ENCODE peak calls at places on chromosomes 4 and X, in six cellular contexts. C is breast epithelium, N is kidney, E is brain microvascular endothelial cell, F is AG04450, K is IMR-90. O is an unnamed sample.

GRCh38 chrX:6041630-6042029 is 187.0 kb downstream of the NLGN4X start:
- DNase-seq in C (no peak), N (no peak), E (no peak), F (no peak), K (no peak), O (no peak)

GRCh38 chrX:136880003-136880451 is 498 bp downstream of the RBMX start:
- DNase-seq in C (peak), N (peak), E (no peak), F (no peak), K (no peak), O (peak)

GRCh38 chr4:168451744-168452394 is 28.4 kb downstream of the DDX60L start:
- DNase-seq in C (no peak), N (no peak), E (peak), F (no peak), K (peak), O (no peak)

GRCh38 chr4:98720871-98721480 is 62.6 kb upstream of the TSPAN5 start:
- DNase-seq in C (no peak), N (no peak), E (peak), F (no peak), K (peak), O (no peak)

GRCh38 chr4:115356176-115356575 is 242.8 kb upstream of the NDST4 start:
- DNase-seq in C (no peak), N (no peak), E (no peak), F (no peak), K (no peak), O (no peak)

GRCh38 chr4:24056258-24056657 is 166.4 kb upstream of the PPARGC1A start:
- DNase-seq in C (no peak), N (no peak), E (no peak), F (no peak), K (no peak), O (no peak)

GRCh38 chr4:49516796-49517195 is 530.7 kb downstream of the CWH43 start:
- DNase-seq in C (no peak), N (peak), E (no peak), F (no peak), K (no peak), O (no peak)

GRCh38 chr4:184826315-184827266 is 823 bp upstream of the ACSL1 start:
- DNase-seq in C (no peak), N (peak), E (no peak), F (no peak), K (peak), O (peak)

GRCh38 chrX:54397113-54397512 is 39.3 kb upstream of the WNK3 start:
- DNase-seq in C (peak), N (no peak), E (no peak), F (no peak), K (no peak), O (no peak)

GRCh38 chr4:184534511-184535391 is 60.4 kb upstream of the IRF2 start:
- DNase-seq in C (no peak), N (no peak), E (peak), F (no peak), K (peak), O (no peak)

GRCh38 chr4:129246850-129247542 is 151.0 kb downstream of the C4orf33 start:
- DNase-seq in C (no peak), N (no peak), E (no peak), F (no peak), K (no peak), O (no peak)

GRCh38 chrX:78119521-78120227 is 15.6 kb downstream of the PGK1 start:
- DNase-seq in C (no peak), N (no peak), E (no peak), F (no peak), K (no peak), O (no peak)

GRCh38 chr4:41318839-41319530 is 62.3 kb downstream of the UCHL1 start:
- DNase-seq in C (peak), N (no peak), E (peak), F (no peak), K (no peak), O (peak)

GRCh38 chr4:52640808-52641595 is 18.1 kb downstream of the USP46 start:
- DNase-seq in C (no peak), N (no peak), E (peak), F (no peak), K (peak), O (no peak)

GRCh38 chr4:128386761-128387599 is 99.4 kb upstream of the PGRMC2 start:
- DNase-seq in C (peak), N (peak), E (peak), F (peak), K (peak), O (peak)

GRCh38 chrX:13794417-13794816 is 22.5 kb downstream of the GPM6B start:
- DNase-seq in C (no peak), N (no peak), E (no peak), F (no peak), K (no peak), O (no peak)

GRCh38 chr4:97691111-97691605 is 452.1 kb downstream of the STPG2 start:
- DNase-seq in C (no peak), N (no peak), E (no peak), F (no peak), K (no peak), O (no peak)

GRCh38 chr4:42515156-42515884 is 118.0 kb downstream of the SHISA3 start:
- DNase-seq in C (no peak), N (no peak), E (no peak), F (no peak), K (peak), O (no peak)

GRCh38 chr4:173478136-173478860 is 51.7 kb downstream of the HAND2 start:
- DNase-seq in C (no peak), N (no peak), E (no peak), F (no peak), K (peak), O (no peak)

GRCh38 chrX:50188859-50189258 is 11.9 kb downstream of the AKAP4 start:
- DNase-seq in C (no peak), N (no peak), E (no peak), F (no peak), K (no peak), O (no peak)

GRCh38 chr4:25954293-25954904 is 40.4 kb downstream of the SMIM20 start:
- DNase-seq in C (no peak), N (no peak), E (no peak), F (no peak), K (no peak), O (no peak)

GRCh38 chr4:86653237-86653865 is 59.2 kb downstream of the PTPN13 start:
- DNase-seq in C (no peak), N (no peak), E (no peak), F (no peak), K (no peak), O (no peak)

GRCh38 chrX:11532291-11533075 is 133.2 kb downstream of the ARHGAP6 start:
- DNase-seq in C (no peak), N (no peak), E (no peak), F (no peak), K (peak), O (no peak)

GRCh38 chrX:13377537-13377936 is 57.7 kb upstream of the ATXN3L start:
- DNase-seq in C (no peak), N (no peak), E (peak), F (peak), K (peak), O (no peak)

GRCh38 chrX:20315140-20315539 is 48.4 kb upstream of the RPS6KA3 start:
- DNase-seq in C (no peak), N (no peak), E (no peak), F (no peak), K (no peak), O (no peak)

GRCh38 chr4:184653650-184654049 is 4.1 kb downstream of the PRIMPOL start:
- DNase-seq in C (no peak), N (no peak), E (peak), F (peak), K (peak), O (no peak)

GRCh38 chr4:183469327-183469726 is 24.9 kb downstream of the CDKN2AIP start:
- DNase-seq in C (no peak), N (no peak), E (no peak), F (no peak), K (no peak), O (no peak)

GRCh38 chrX:47563801-47564315 is 2.9 kb downstream of the ARAF start:
- DNase-seq in C (no peak), N (no peak), E (peak), F (no peak), K (peak), O (no peak)

GRCh38 chrX:47561653-47562151 is 697 bp downstream of the ARAF start:
- DNase-seq in C (no peak), N (no peak), E (no peak), F (no peak), K (no peak), O (no peak)

GRCh38 chrX:47560831-47561652 is at the start of gene ARAF:
- DNase-seq in C (peak), N (peak), E (peak), F (peak), K (peak), O (peak)

GRCh38 chrX:47564438-47565085 is 3.6 kb downstream of the ARAF start:
- DNase-seq in C (no peak), N (no peak), E (no peak), F (no peak), K (no peak), O (no peak)

GRCh38 chrX:47562615-47563243 is 1.7 kb downstream of the ARAF start:
- DNase-seq in C (no peak), N (no peak), E (no peak), F (no peak), K (no peak), O (no peak)
- TF ChIP-seq CTCF in C (no peak), N (no peak), E (peak), F (peak), K (peak), O (peak)

GRCh38 chrX:115972717-115973116 is 197.8 kb upstream of the AGTR2 start:
- DNase-seq in C (no peak), N (no peak), E (no peak), F (no peak), K (no peak), O (no peak)

GRCh38 chrX:115966920-115967319 is 203.6 kb upstream of the AGTR2 start:
- DNase-seq in C (no peak), N (no peak), E (no peak), F (no peak), K (no peak), O (no peak)

GRCh38 chrX:115970718-115971117 is 199.8 kb upstream of the AGTR2 start:
- DNase-seq in C (no peak), N (no peak), E (no peak), F (no peak), K (no peak), O (no peak)

GRCh38 chrX:115968436-115969252 is 201.9 kb upstream of the AGTR2 start:
- DNase-seq in C (peak), N (peak), E (no peak), F (no peak), K (no peak), O (peak)
- H3K4me3 ChIP-seq in C (peak), N (peak), E (peak), F (no peak), K (no peak), O (peak)

DNA sequence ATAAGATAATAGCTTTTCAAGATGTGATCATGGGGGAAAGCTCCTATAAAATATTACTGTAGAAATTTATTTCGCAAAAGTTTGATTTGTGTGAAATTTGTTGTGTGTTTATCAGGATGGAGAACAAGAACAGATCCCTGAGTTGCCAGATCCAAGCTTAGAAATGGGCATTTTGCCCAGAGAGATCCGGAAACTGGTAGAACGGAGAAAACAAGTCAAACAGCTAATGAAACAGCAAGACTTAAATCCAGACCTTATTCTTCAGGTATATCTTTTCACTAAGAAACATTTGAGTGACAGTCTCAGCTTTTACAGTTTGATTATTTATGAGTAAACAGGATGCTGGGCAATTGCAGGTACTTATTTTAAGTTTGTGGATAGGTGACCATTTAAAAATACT is 54.5 kb downstream of the POLA1 start:
- DNase-seq in C (no peak), N (no peak), E (no peak), F (no peak), K (no peak), O (no peak)
- H3K27ac ChIP-seq in C (no peak), N (no peak), E (no peak), F (no peak), K (no peak), O (no peak)

DNA sequence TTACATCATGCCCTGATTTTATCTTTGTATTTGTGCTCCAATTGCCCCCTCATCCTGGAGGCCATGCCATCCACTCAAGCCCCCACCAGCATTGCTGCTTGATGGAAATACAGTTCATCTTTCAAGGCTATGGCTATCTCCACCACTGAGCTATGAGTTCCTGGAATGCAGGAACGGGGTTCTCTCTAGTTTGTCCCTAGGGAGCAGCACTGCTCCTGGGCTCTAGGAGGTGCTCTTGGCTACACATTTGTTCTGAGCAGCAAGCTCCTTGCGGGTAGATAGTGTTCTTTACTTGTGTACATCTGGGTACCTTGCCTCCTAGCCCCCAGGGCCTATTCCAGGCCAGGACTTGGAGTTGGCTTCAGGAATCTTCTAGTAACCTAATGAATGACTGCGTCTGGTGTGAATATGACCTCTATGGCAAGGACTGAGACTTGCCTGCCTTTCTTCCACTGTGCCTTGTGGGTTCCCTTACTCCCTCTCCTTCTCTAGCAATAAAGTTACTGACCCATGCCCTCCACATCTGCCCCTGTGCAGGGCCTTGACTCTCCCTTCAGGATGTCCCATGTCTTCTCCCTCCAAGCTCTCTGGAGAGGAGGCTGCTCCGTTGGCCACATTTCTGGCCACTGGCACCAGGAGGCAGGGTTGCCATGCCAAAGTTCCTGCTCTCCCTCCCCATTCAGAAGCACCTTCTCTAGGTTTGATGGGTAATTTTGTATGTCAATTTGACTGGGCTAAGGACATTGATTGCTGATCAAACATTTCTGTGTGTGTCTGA is 7.6 kb downstream of the CITED1 start:
- DNase-seq in C (no peak), N (no peak), E (no peak), F (no peak), K (no peak), O (no peak)
- TF ChIP-seq CTCF in C (no peak), N (peak), E (peak), F (peak), K (peak), O (peak)

DNA sequence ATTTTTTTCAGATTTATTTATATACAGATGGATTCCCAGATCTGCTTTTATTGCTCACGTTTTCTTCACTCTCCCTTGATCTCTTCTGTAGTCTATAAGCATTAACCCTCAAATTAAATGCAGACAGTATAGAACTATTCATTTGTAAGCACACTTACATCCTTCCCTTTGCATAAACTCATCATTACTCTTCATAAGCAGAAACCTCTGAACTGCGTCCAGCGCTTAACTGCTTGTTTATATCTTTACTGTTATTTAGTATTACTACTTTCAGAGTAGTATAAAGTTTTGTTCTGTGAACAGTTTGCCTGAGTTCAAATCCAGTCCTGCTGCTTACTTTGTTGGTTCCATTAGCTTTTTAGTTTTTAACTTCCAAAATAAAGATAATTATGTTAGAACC is 132.9 kb downstream of the STIM2 start:
- DNase-seq in C (no peak), N (no peak), E (no peak), F (no peak), K (peak), O (no peak)
- H3K4me3 ChIP-seq in C (no peak), N (no peak), E (no peak), F (no peak), K (no peak), O (no peak)

DNA sequence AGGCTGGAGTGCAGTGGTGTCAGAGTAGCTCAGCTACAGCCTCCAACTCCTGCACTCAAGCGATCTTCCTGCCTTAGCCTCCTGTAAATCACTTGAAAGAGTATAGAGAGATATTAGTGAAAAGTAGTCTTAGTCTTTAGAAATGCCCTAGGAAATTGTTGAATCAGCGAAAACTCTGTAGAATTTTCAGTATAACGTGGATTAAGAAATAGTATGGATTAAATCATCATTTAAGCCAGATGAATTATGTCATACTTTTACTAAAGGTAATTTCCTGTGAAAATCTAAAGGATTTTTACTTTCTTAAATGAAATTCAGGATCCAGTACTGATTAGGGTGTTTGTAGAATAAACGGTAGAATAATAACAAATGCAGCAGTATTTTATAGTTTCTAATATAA is 163.2 kb downstream of the KDM6A start:
- DNase-seq in C (no peak), N (no peak), E (no peak), F (no peak), K (no peak), O (no peak)
- H3K27ac ChIP-seq in C (no peak), N (no peak), E (no peak), F (no peak), K (no peak), O (no peak)

GRCh38 chr4:81467672-81467964 is 4.1 kb downstream of the RASGEF1B start:
- DNase-seq in C (no peak), N (no peak), E (no peak), F (no peak), K (no peak), O (no peak)
- TF ChIP-seq CTCF in C (no peak), N (no peak), E (no peak), F (no peak), K (no peak), O (peak)

DNA sequence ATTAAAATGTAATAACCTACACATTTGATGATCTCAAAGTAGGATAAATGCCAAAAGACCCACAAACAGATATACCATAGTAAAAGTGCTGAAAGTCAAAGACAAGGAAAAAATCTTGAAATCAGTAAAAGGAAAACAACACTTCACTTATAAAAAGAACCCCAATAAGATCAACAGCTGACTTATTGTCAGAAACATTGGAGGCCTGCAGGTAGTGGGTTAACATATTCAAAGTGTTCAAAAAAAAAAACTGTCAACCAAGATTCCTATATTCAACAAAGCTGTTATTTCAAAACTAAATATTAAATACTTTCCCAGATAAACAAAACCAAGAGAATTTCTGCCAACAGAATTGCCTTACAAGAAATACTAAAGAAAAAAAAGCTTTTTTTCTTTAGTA is 347.1 kb downstream of the GUCY2F start:
- DNase-seq in C (no peak), N (no peak), E (no peak), F (no peak), K (no peak), O (no peak)
- H3K4me3 ChIP-seq in C (no peak), N (no peak), E (no peak), F (no peak), K (no peak), O (no peak)